ENCODE peak calls at places on chromosomes 12 and 14, in nine cellular contexts. One of them, this sample, is unnamed. For H4K20me1, the result is how much of the 10 kb centered on the place peaks cover.

GRCh38 chr12:22617630-22618029 is 7.3 kb upstream of the ETNK1 start:
- DNase-seq in endothelial cell of umbilical vein: no peak
- DNase-seq in IMR-90: no peak
- DNase-seq in GM23248: no peak
- DNase-seq in PC-3: no peak
- DNase-seq in fibroblast of lung: no peak
- DNase-seq in GM12878: no peak
- DNase-seq in HCT116: no peak
- DNase-seq in neural progenitor cell: no peak
- DNase-seq in this sample: no peak

GRCh38 chr12:71661977-71662522 is 1.6 kb downstream of the ZFC3H1 start:
- DNase-seq in endothelial cell of umbilical vein: peak
- DNase-seq in IMR-90: peak
- DNase-seq in GM23248: peak
- DNase-seq in PC-3: no peak
- DNase-seq in fibroblast of lung: peak
- DNase-seq in GM12878: no peak
- DNase-seq in HCT116: no peak
- DNase-seq in neural progenitor cell: no peak
- DNase-seq in this sample: peak

GRCh38 chr12:47988073-47989022 is 15.9 kb downstream of the COL2A1 start:
- DNase-seq in endothelial cell of umbilical vein: no peak
- DNase-seq in IMR-90: peak
- DNase-seq in GM23248: peak
- DNase-seq in PC-3: no peak
- DNase-seq in fibroblast of lung: no peak
- DNase-seq in GM12878: no peak
- DNase-seq in HCT116: no peak
- DNase-seq in neural progenitor cell: peak
- DNase-seq in this sample: peak

GRCh38 chr12:107450541-107450940 is 235.1 kb upstream of the PWP1 start:
- DNase-seq in endothelial cell of umbilical vein: no peak
- DNase-seq in IMR-90: no peak
- DNase-seq in GM23248: no peak
- DNase-seq in PC-3: peak
- DNase-seq in fibroblast of lung: no peak
- DNase-seq in GM12878: no peak
- DNase-seq in HCT116: no peak
- DNase-seq in neural progenitor cell: peak
- DNase-seq in this sample: no peak

GRCh38 chr14:73741386-73741875 is 27.2 kb upstream of the PNMA1 start:
- DNase-seq in endothelial cell of umbilical vein: peak
- DNase-seq in IMR-90: peak
- DNase-seq in GM23248: peak
- DNase-seq in PC-3: peak
- DNase-seq in fibroblast of lung: peak
- DNase-seq in GM12878: no peak
- DNase-seq in HCT116: no peak
- DNase-seq in neural progenitor cell: peak
- DNase-seq in this sample: peak

GRCh38 chr14:59254146-59254910 is 65.9 kb downstream of the DAAM1 start:
- DNase-seq in endothelial cell of umbilical vein: peak
- DNase-seq in IMR-90: peak
- DNase-seq in GM23248: peak
- DNase-seq in PC-3: peak
- DNase-seq in fibroblast of lung: peak
- DNase-seq in GM12878: no peak
- DNase-seq in HCT116: no peak
- DNase-seq in neural progenitor cell: no peak
- DNase-seq in this sample: peak

GRCh38 chr12:54169036-54169435 is 19.7 kb downstream of the SMUG1 start:
- DNase-seq in endothelial cell of umbilical vein: no peak
- DNase-seq in IMR-90: no peak
- DNase-seq in GM23248: no peak
- DNase-seq in PC-3: no peak
- DNase-seq in fibroblast of lung: no peak
- DNase-seq in GM12878: no peak
- DNase-seq in HCT116: no peak
- DNase-seq in neural progenitor cell: no peak
- DNase-seq in this sample: no peak

GRCh38 chr12:12880537-12880936 is 10.8 kb upstream of the GPRC5A start:
- DNase-seq in endothelial cell of umbilical vein: no peak
- DNase-seq in IMR-90: no peak
- DNase-seq in GM23248: no peak
- DNase-seq in PC-3: no peak
- DNase-seq in fibroblast of lung: no peak
- DNase-seq in GM12878: no peak
- DNase-seq in HCT116: no peak
- DNase-seq in neural progenitor cell: no peak
- DNase-seq in this sample: no peak

GRCh38 chr12:126706300-126706699 is 1560.7 kb upstream of the TMEM132C start:
- DNase-seq in endothelial cell of umbilical vein: no peak
- DNase-seq in IMR-90: no peak
- DNase-seq in GM23248: no peak
- DNase-seq in PC-3: peak
- DNase-seq in fibroblast of lung: no peak
- DNase-seq in GM12878: no peak
- DNase-seq in HCT116: no peak
- DNase-seq in neural progenitor cell: peak
- DNase-seq in this sample: no peak

GRCh38 chr12:93956551-93956950 is 191.8 kb upstream of the PLXNC1 start:
- DNase-seq in endothelial cell of umbilical vein: no peak
- DNase-seq in IMR-90: no peak
- DNase-seq in GM23248: no peak
- DNase-seq in PC-3: no peak
- DNase-seq in fibroblast of lung: no peak
- DNase-seq in GM12878: no peak
- DNase-seq in HCT116: no peak
- DNase-seq in neural progenitor cell: no peak
- DNase-seq in this sample: no peak

GRCh38 chr12:93957180-93957579 is 191.2 kb upstream of the PLXNC1 start:
- DNase-seq in endothelial cell of umbilical vein: no peak
- DNase-seq in IMR-90: no peak
- DNase-seq in GM23248: no peak
- DNase-seq in PC-3: no peak
- DNase-seq in fibroblast of lung: no peak
- DNase-seq in GM12878: no peak
- DNase-seq in HCT116: no peak
- DNase-seq in neural progenitor cell: no peak
- DNase-seq in this sample: no peak

GRCh38 chr12:93957870-93958269 is 190.5 kb upstream of the PLXNC1 start:
- DNase-seq in endothelial cell of umbilical vein: no peak
- DNase-seq in IMR-90: peak
- DNase-seq in GM23248: peak
- DNase-seq in PC-3: no peak
- DNase-seq in fibroblast of lung: no peak
- DNase-seq in GM12878: no peak
- DNase-seq in HCT116: no peak
- DNase-seq in neural progenitor cell: no peak
- DNase-seq in this sample: no peak

GRCh38 chr12:93950321-93950720 is 198.1 kb upstream of the PLXNC1 start:
- DNase-seq in endothelial cell of umbilical vein: no peak
- DNase-seq in IMR-90: no peak
- DNase-seq in GM23248: peak
- DNase-seq in PC-3: no peak
- DNase-seq in fibroblast of lung: no peak
- DNase-seq in GM12878: no peak
- DNase-seq in HCT116: no peak
- DNase-seq in neural progenitor cell: no peak
- DNase-seq in this sample: no peak

DNA sequence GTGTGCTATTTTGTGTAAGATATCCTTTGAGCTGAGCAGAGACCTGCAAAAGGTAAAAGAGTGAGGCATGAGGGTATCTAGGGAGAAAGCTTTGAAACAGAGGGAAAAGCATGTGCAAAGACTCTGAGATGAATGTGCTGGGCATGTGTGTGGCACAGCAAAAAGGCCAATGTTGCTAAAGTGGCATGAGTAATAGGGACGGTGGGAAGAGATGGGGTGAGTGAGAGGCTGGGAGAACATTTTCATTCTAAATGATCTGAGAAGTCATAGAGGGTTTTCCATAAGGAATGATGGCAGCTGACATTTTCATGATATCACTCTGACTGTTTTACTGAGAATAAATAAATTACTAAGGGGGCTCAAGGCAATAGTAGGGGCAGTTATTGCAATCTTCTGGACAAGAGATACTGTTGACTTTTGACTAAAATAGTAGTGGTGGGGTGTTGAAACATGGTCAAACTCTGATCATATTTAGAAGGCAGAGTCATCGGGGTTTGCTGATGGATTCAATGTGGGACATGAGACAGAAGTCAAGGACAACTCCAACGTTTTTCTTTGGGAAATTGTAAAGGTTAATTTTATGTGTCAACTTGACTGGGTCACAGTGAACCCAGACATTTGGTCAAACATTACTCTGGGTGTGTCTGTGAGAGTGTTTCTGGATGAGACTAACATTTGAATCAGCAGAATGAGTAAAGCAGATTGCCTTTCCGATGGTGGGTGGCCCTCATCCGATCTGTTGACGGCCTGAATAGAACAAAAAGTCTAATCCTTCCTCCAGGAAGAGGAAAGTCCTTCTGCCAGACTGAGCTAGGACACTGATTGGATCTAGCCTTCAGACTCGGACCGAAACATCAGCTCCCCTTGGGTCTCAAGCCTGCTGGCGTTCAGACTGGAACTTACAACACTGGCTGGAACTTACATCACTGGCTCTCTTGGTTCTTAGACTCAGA is 193.9 kb upstream of the PLXNC1 start:
- DNase-seq in endothelial cell of umbilical vein: no peak
- DNase-seq in IMR-90: peak
- DNase-seq in GM23248: peak
- DNase-seq in PC-3: no peak
- DNase-seq in fibroblast of lung: peak
- DNase-seq in GM12878: no peak
- DNase-seq in HCT116: no peak
- DNase-seq in neural progenitor cell: no peak
- DNase-seq in this sample: no peak
- H3K4me2 ChIP-seq in endothelial cell of umbilical vein: no peak
- H3K4me2 ChIP-seq in IMR-90: peak
- H3K4me2 ChIP-seq in GM23248: peak
- H3K4me2 ChIP-seq in PC-3: no peak
- H3K4me2 ChIP-seq in fibroblast of lung: peak
- H3K4me2 ChIP-seq in GM12878: no peak
- H3K4me2 ChIP-seq in HCT116: no peak
- H3K4me2 ChIP-seq in neural progenitor cell: no peak
- H3K4me2 ChIP-seq in this sample: no peak

GRCh38 chr12:116050266-116050665 is 227.2 kb downstream of the MED13L start:
- DNase-seq in endothelial cell of umbilical vein: no peak
- DNase-seq in IMR-90: no peak
- DNase-seq in GM23248: peak
- DNase-seq in PC-3: no peak
- DNase-seq in fibroblast of lung: peak
- DNase-seq in GM12878: no peak
- DNase-seq in HCT116: no peak
- DNase-seq in neural progenitor cell: no peak
- DNase-seq in this sample: no peak

GRCh38 chr12:116057356-116057755 is 220.1 kb downstream of the MED13L start:
- DNase-seq in endothelial cell of umbilical vein: no peak
- DNase-seq in IMR-90: peak
- DNase-seq in GM23248: peak
- DNase-seq in PC-3: no peak
- DNase-seq in fibroblast of lung: no peak
- DNase-seq in GM12878: no peak
- DNase-seq in HCT116: no peak
- DNase-seq in neural progenitor cell: no peak
- DNase-seq in this sample: no peak

GRCh38 chr12:116054280-116054679 is 223.2 kb downstream of the MED13L start:
- DNase-seq in endothelial cell of umbilical vein: no peak
- DNase-seq in IMR-90: no peak
- DNase-seq in GM23248: no peak
- DNase-seq in PC-3: no peak
- DNase-seq in fibroblast of lung: no peak
- DNase-seq in GM12878: no peak
- DNase-seq in HCT116: no peak
- DNase-seq in neural progenitor cell: no peak
- DNase-seq in this sample: no peak

GRCh38 chr12:116055895-116056607 is 221.4 kb downstream of the MED13L start:
- DNase-seq in endothelial cell of umbilical vein: no peak
- DNase-seq in IMR-90: no peak
- DNase-seq in GM23248: no peak
- DNase-seq in PC-3: no peak
- DNase-seq in fibroblast of lung: no peak
- DNase-seq in GM12878: no peak
- DNase-seq in HCT116: no peak
- DNase-seq in neural progenitor cell: no peak
- DNase-seq in this sample: no peak

DNA sequence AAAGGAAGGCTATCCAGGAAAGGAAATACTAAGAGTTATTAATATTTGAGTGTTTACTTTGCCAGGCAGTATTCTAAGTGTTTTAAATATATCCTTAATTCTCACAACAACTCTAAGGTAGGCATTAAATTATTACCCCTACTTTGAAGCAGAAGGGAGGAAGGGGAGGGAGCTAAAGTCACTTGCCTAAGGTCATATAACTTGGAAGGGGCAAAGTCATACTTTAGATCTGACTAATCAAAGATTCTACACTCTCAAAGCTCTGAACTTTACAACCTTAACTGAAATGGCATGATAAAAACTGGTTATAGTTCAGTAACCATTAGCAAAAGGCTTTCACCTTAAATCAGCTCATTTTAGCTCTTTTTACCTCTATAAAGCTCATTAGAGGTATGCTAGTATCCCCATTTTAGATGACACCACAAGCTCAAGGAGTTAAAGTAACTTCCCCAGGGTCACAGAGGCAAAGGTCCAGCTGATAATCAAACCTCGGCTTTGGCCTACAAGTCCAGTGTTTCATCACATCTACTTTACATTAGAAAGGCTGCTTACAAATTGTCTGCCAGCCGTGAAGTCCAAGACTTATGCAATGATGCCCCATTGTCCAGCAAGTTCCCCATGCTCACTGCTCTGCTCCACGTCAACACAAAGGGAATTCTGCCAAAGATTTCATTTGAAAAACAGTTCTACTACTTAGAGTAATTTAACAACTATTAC is 223.9 kb downstream of the MED13L start:
- DNase-seq in endothelial cell of umbilical vein: peak
- DNase-seq in IMR-90: peak
- DNase-seq in GM23248: peak
- DNase-seq in PC-3: peak
- DNase-seq in fibroblast of lung: peak
- DNase-seq in GM12878: no peak
- DNase-seq in HCT116: no peak
- DNase-seq in neural progenitor cell: no peak
- DNase-seq in this sample: peak
- H4K20me1 ChIP-seq in endothelial cell of umbilical vein: under half
- H4K20me1 ChIP-seq in IMR-90: half or more
- H4K20me1 ChIP-seq in GM23248: under half
- H4K20me1 ChIP-seq in PC-3: under half
- H4K20me1 ChIP-seq in fibroblast of lung: under half
- H4K20me1 ChIP-seq in GM12878: under half
- H4K20me1 ChIP-seq in HCT116: under half
- H4K20me1 ChIP-seq in neural progenitor cell: half or more
- H4K20me1 ChIP-seq in this sample: half or more

GRCh38 chr12:46855760-46856159 is 30.0 kb upstream of the SLC38A4 start:
- DNase-seq in endothelial cell of umbilical vein: no peak
- DNase-seq in IMR-90: no peak
- DNase-seq in GM23248: no peak
- DNase-seq in PC-3: no peak
- DNase-seq in fibroblast of lung: no peak
- DNase-seq in GM12878: no peak
- DNase-seq in HCT116: no peak
- DNase-seq in neural progenitor cell: no peak
- DNase-seq in this sample: no peak
- H3K9ac ChIP-seq in endothelial cell of umbilical vein: no peak
- H3K9ac ChIP-seq in IMR-90: no peak
- H3K9ac ChIP-seq in GM23248: no peak
- H3K9ac ChIP-seq in PC-3: no peak
- H3K9ac ChIP-seq in fibroblast of lung: no peak
- H3K9ac ChIP-seq in GM12878: no peak
- H3K9ac ChIP-seq in HCT116: no peak
- H3K9ac ChIP-seq in neural progenitor cell: no peak
- H3K9ac ChIP-seq in this sample: no peak

GRCh38 chr12:57735952-57736742 is 2.4 kb downstream of the AGAP2 start:
- DNase-seq in endothelial cell of umbilical vein: no peak
- DNase-seq in IMR-90: peak
- DNase-seq in GM23248: peak
- DNase-seq in PC-3: peak
- DNase-seq in fibroblast of lung: no peak
- DNase-seq in GM12878: no peak
- DNase-seq in HCT116: no peak
- DNase-seq in neural progenitor cell: peak
- DNase-seq in this sample: no peak
- H3K4me2 ChIP-seq in endothelial cell of umbilical vein: no peak
- H3K4me2 ChIP-seq in IMR-90: peak
- H3K4me2 ChIP-seq in GM23248: peak
- H3K4me2 ChIP-seq in PC-3: peak
- H3K4me2 ChIP-seq in fibroblast of lung: peak
- H3K4me2 ChIP-seq in GM12878: no peak
- H3K4me2 ChIP-seq in HCT116: no peak
- H3K4me2 ChIP-seq in neural progenitor cell: peak
- H3K4me2 ChIP-seq in this sample: peak